ENCODE peak calls at places on chromosomes 16 and 17, in six cellular contexts. One of them, this sample, is unnamed.

GRCh38 chr17:50817838-50818237 is 17.5 kb upstream of the WFIKKN2 start:
- DNase-seq in Caco-2: no peak
- DNase-seq in astrocyte of the cerebellum: no peak
- DNase-seq in upper lobe of right lung: no peak
- DNase-seq in body of pancreas: no peak
- DNase-seq in stomach: no peak
- DNase-seq in this sample: no peak

GRCh38 chr17:44084131-44084538 is 13.6 kb downstream of the G6PC3 start:
- DNase-seq in body of pancreas: no peak
- DNase-seq in stomach: no peak
- DNase-seq in Caco-2: no peak
- DNase-seq in upper lobe of right lung: peak
- DNase-seq in astrocyte of the cerebellum: no peak
- DNase-seq in this sample: no peak

GRCh38 chr17:70033165-70033564 is 41.9 kb upstream of the KCNJ16 start:
- DNase-seq in body of pancreas: no peak
- DNase-seq in stomach: no peak
- DNase-seq in Caco-2: no peak
- DNase-seq in astrocyte of the cerebellum: no peak
- DNase-seq in upper lobe of right lung: no peak
- DNase-seq in this sample: no peak

GRCh38 chr16:65634291-65634690 is 512.4 kb upstream of the CDH11 start:
- DNase-seq in body of pancreas: no peak
- DNase-seq in Caco-2: no peak
- DNase-seq in upper lobe of right lung: no peak
- DNase-seq in astrocyte of the cerebellum: no peak
- DNase-seq in stomach: no peak
- DNase-seq in this sample: no peak

GRCh38 chr17:42272576-42272975 is 3.6 kb downstream of the STAT5B start:
- DNase-seq in Caco-2: no peak
- DNase-seq in upper lobe of right lung: no peak
- DNase-seq in astrocyte of the cerebellum: no peak
- DNase-seq in body of pancreas: no peak
- DNase-seq in stomach: no peak
- DNase-seq in this sample: no peak

GRCh38 chr17:45050680-45051059 is 762 bp downstream of the DCAKD start:
- DNase-seq in upper lobe of right lung: no peak
- DNase-seq in astrocyte of the cerebellum: no peak
- DNase-seq in stomach: no peak
- DNase-seq in Caco-2: no peak
- DNase-seq in body of pancreas: no peak
- DNase-seq in this sample: no peak

GRCh38 chr16:2856061-2856670 is 1.8 kb downstream of the PRSS22 start:
- DNase-seq in upper lobe of right lung: no peak
- DNase-seq in body of pancreas: peak
- DNase-seq in astrocyte of the cerebellum: no peak
- DNase-seq in Caco-2: peak
- DNase-seq in stomach: peak
- DNase-seq in this sample: no peak

GRCh38 chr17:73319766-73320165 is 8.0 kb upstream of the CDC42EP4 start:
- DNase-seq in body of pancreas: no peak
- DNase-seq in upper lobe of right lung: no peak
- DNase-seq in stomach: no peak
- DNase-seq in astrocyte of the cerebellum: no peak
- DNase-seq in Caco-2: no peak
- DNase-seq in this sample: no peak

GRCh38 chr16:14286381-14287230 is 215.5 kb downstream of the MRTFB start:
- DNase-seq in astrocyte of the cerebellum: no peak
- DNase-seq in body of pancreas: no peak
- DNase-seq in stomach: no peak
- DNase-seq in Caco-2: no peak
- DNase-seq in upper lobe of right lung: peak
- DNase-seq in this sample: no peak

GRCh38 chr17:9004132-9004960 is 17.0 kb upstream of the NTN1 start:
- DNase-seq in stomach: no peak
- DNase-seq in upper lobe of right lung: no peak
- DNase-seq in Caco-2: no peak
- DNase-seq in astrocyte of the cerebellum: no peak
- DNase-seq in body of pancreas: no peak
- DNase-seq in this sample: no peak

GRCh38 chr16:12078405-12079245 is 102.1 kb downstream of the SNX29 start:
- DNase-seq in Caco-2: no peak
- DNase-seq in body of pancreas: no peak
- DNase-seq in astrocyte of the cerebellum: no peak
- DNase-seq in stomach: no peak
- DNase-seq in upper lobe of right lung: peak
- DNase-seq in this sample: no peak

GRCh38 chr16:11217651-11218323 is 38.2 kb downstream of the SOCS1 start:
- DNase-seq in stomach: no peak
- DNase-seq in body of pancreas: no peak
- DNase-seq in astrocyte of the cerebellum: no peak
- DNase-seq in upper lobe of right lung: no peak
- DNase-seq in Caco-2: no peak
- DNase-seq in this sample: no peak

GRCh38 chr17:68403122-68403521 is 54.2 kb downstream of the WIPI1 start:
- DNase-seq in Caco-2: no peak
- DNase-seq in stomach: no peak
- DNase-seq in astrocyte of the cerebellum: no peak
- DNase-seq in body of pancreas: no peak
- DNase-seq in upper lobe of right lung: no peak
- DNase-seq in this sample: no peak

GRCh38 chr16:52545544-52546262 is 1.2 kb downstream of the TOX3 start:
- DNase-seq in Caco-2: no peak
- DNase-seq in astrocyte of the cerebellum: no peak
- DNase-seq in body of pancreas: no peak
- DNase-seq in stomach: no peak
- DNase-seq in upper lobe of right lung: no peak
- DNase-seq in this sample: no peak

GRCh38 chr17:72922223-72922622 is 170.3 kb downstream of the SLC39A11 start:
- DNase-seq in Caco-2: no peak
- DNase-seq in body of pancreas: no peak
- DNase-seq in upper lobe of right lung: no peak
- DNase-seq in astrocyte of the cerebellum: no peak
- DNase-seq in stomach: no peak
- DNase-seq in this sample: no peak

GRCh38 chr16:77457046-77457445 is 22.2 kb upstream of the ADAMTS18 start:
- DNase-seq in Caco-2: no peak
- DNase-seq in upper lobe of right lung: no peak
- DNase-seq in stomach: no peak
- DNase-seq in body of pancreas: no peak
- DNase-seq in astrocyte of the cerebellum: no peak
- DNase-seq in this sample: no peak

GRCh38 chr17:74552037-74552436 is 6.1 kb upstream of the CD300C start:
- DNase-seq in Caco-2: no peak
- DNase-seq in upper lobe of right lung: no peak
- DNase-seq in body of pancreas: no peak
- DNase-seq in stomach: no peak
- DNase-seq in astrocyte of the cerebellum: no peak
- DNase-seq in this sample: no peak

GRCh38 chr16:86611517-86611840 is 33.1 kb downstream of the FOXL1 start:
- DNase-seq in Caco-2: no peak
- DNase-seq in body of pancreas: no peak
- DNase-seq in stomach: no peak
- DNase-seq in astrocyte of the cerebellum: no peak
- DNase-seq in upper lobe of right lung: no peak
- DNase-seq in this sample: no peak

GRCh38 chr17:17526369-17526768 is 30.2 kb upstream of the RASD1 start:
- DNase-seq in Caco-2: no peak
- DNase-seq in upper lobe of right lung: no peak
- DNase-seq in body of pancreas: peak
- DNase-seq in astrocyte of the cerebellum: no peak
- DNase-seq in stomach: peak
- DNase-seq in this sample: no peak

GRCh38 chr16:86343111-86343642 is 167.2 kb upstream of the FOXF1 start:
- DNase-seq in Caco-2: peak
- DNase-seq in astrocyte of the cerebellum: no peak
- DNase-seq in body of pancreas: peak
- DNase-seq in upper lobe of right lung: no peak
- DNase-seq in stomach: peak
- DNase-seq in this sample: no peak

GRCh38 chr17:77154187-77154586 is 13.4 kb downstream of the SEC14L1 start:
- DNase-seq in astrocyte of the cerebellum: no peak
- DNase-seq in stomach: no peak
- DNase-seq in upper lobe of right lung: no peak
- DNase-seq in Caco-2: no peak
- DNase-seq in body of pancreas: no peak
- DNase-seq in this sample: no peak

GRCh38 chr17:8830141-8830540 is 31.0 kb upstream of the MFSD6L start:
- DNase-seq in body of pancreas: no peak
- DNase-seq in Caco-2: no peak
- DNase-seq in stomach: no peak
- DNase-seq in upper lobe of right lung: no peak
- DNase-seq in astrocyte of the cerebellum: no peak
- DNase-seq in this sample: no peak

GRCh38 chr17:49439673-49440571 is 25.2 kb upstream of the PHB1 start:
- DNase-seq in astrocyte of the cerebellum: no peak
- DNase-seq in stomach: no peak
- DNase-seq in body of pancreas: no peak
- DNase-seq in upper lobe of right lung: no peak
- DNase-seq in Caco-2: peak
- DNase-seq in this sample: no peak

GRCh38 chr16:67277294-67277998 is 1.9 kb upstream of the PLEKHG4 start:
- DNase-seq in upper lobe of right lung: no peak
- DNase-seq in astrocyte of the cerebellum: peak
- DNase-seq in body of pancreas: no peak
- DNase-seq in Caco-2: no peak
- DNase-seq in stomach: no peak
- DNase-seq in this sample: no peak
- H3K4me3 ChIP-seq in upper lobe of right lung: peak
- H3K4me3 ChIP-seq in astrocyte of the cerebellum: peak
- H3K4me3 ChIP-seq in body of pancreas: no peak
- H3K4me3 ChIP-seq in Caco-2: no peak
- H3K4me3 ChIP-seq in stomach: no peak
- H3K4me3 ChIP-seq in this sample: no peak

DNA sequence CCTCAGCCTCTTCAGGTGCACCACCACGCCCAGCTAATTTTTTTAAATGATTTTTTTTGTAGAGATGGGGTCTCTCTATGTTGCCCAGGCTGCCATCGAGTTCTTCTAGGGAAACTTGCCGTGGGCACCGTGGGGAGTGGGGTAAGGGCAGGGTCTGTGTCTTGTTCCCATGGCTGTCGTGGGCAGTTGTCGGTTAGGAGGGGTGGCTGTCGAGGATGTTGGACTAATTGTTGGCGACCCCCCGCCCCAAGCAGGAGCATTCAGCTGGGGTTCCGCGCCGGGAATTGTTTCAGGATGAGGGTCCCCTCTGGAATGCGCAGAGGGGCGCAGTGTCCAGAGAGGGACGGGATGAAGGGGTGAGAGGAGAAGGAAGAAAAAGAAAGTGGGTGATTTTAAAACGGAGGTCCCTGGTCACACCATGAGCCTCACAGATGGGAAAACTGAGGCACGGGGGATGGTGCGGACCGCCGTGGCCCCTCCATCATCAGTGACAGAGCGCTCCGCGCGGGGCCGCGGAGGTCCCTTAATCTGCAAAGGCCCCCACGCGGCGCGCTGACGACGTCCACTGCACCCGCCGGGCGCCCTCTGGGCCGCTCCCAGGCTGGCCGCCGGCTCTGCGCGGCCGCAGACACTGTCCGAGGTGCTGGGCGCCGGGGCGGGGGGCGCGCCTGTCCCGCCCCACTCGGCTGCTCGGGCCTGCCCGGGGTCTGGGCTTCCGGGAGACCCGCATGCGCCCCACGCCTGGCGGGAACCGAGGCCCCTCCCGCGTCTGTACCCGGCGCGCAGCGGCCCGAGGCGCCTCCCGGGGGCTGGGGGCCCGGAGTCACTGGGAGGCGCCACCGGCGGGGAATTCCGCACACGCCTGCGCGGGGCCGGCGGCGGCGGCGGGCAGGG is 763 bp upstream of the RNF213 start:
- DNase-seq in stomach: peak
- DNase-seq in astrocyte of the cerebellum: peak
- DNase-seq in body of pancreas: peak
- DNase-seq in upper lobe of right lung: peak
- DNase-seq in Caco-2: peak
- DNase-seq in this sample: no peak
- TF ChIP-seq CTCF in stomach: no peak
- TF ChIP-seq CTCF in astrocyte of the cerebellum: no peak
- TF ChIP-seq CTCF in body of pancreas: no peak
- TF ChIP-seq CTCF in upper lobe of right lung: no peak
- TF ChIP-seq CTCF in Caco-2: no peak
- TF ChIP-seq CTCF in this sample: no peak

DNA sequence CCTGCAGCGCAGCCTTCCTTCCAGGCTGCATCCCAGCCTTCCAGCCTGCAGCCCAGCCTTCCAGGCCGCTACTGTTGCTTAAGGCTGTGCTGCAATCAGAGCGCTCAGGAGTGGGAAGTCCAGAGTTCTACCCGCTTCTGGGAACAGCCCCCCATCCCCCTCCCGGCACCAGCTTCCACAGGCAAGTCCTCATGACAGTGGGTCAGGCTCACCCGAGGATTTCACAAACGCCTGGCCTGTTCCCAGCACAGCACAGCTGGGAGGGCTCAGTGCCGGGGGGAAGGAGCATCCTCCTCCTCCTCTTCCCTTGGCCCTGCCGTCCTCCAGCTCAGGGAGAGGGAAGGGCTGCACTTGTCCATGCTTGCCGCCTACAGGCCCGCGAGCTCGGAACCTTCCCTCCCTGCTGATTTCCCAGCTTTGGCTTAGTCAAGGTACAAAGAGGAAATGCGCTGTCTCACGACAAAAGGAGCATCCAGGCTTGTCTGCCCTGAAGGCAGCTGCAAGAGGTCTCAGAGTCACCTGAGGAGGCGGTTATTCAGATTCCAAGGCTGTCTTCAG is 8.3 kb downstream of the SOCS3 start:
- DNase-seq in Caco-2: peak
- DNase-seq in stomach: peak
- DNase-seq in body of pancreas: peak
- DNase-seq in astrocyte of the cerebellum: no peak
- DNase-seq in upper lobe of right lung: peak
- DNase-seq in this sample: no peak
- H3K4me3 ChIP-seq in Caco-2: no peak
- H3K4me3 ChIP-seq in stomach: no peak
- H3K4me3 ChIP-seq in body of pancreas: no peak
- H3K4me3 ChIP-seq in astrocyte of the cerebellum: no peak
- H3K4me3 ChIP-seq in upper lobe of right lung: no peak
- H3K4me3 ChIP-seq in this sample: no peak

GRCh38 chr16:79261461-79261860 is 339.1 kb downstream of the MAF start:
- DNase-seq in body of pancreas: no peak
- DNase-seq in stomach: peak
- DNase-seq in Caco-2: peak
- DNase-seq in astrocyte of the cerebellum: no peak
- DNase-seq in upper lobe of right lung: peak
- DNase-seq in this sample: no peak
- TF ChIP-seq CTCF in body of pancreas: peak
- TF ChIP-seq CTCF in stomach: peak
- TF ChIP-seq CTCF in Caco-2: peak
- TF ChIP-seq CTCF in astrocyte of the cerebellum: no peak
- TF ChIP-seq CTCF in upper lobe of right lung: peak
- TF ChIP-seq CTCF in this sample: peak